ENCODE peak calls at places on chromosomes 4 and X, in eight cellular contexts. G is aorta; D is CD8-positive, alpha-beta memory T cell; N is GM23338; H is A673; X is kidney; V is lower lobe of right lung; I is psoas muscle. B is an unnamed sample.

GRCh38 chr4:71229477-71230257 is 109.2 kb upstream of the SLC4A4 start:
- DNase-seq in V (no peak), D (no peak), H (peak; percentile 49), N (peak; percentile 70), G (no peak), I (no peak), X (peak; percentile 46), B (no peak)

GRCh38 chr4:109414938-109415337 is 18.7 kb upstream of the SEC24B start:
- DNase-seq in G (no peak), H (no peak), I (no peak), V (no peak), D (no peak), N (peak; percentile 50), X (no peak), B (no peak)

GRCh38 chr4:119264743-119265142 is 52.2 kb downstream of the USP53 start:
- DNase-seq in D (no peak), G (no peak), V (no peak), X (no peak), H (no peak), N (no peak), I (no peak), B (no peak)

GRCh38 chrX:120250522-120251271 is at the start of gene ZBTB33:
- DNase-seq in G (peak; percentile 96), H (peak; percentile 96), X (peak; percentile 95), N (peak; percentile 94), D (peak; percentile 83), I (peak; percentile 89), V (peak; percentile 92), B (peak; percentile 91)

GRCh38 chrX:117376460-117376859 is 740.1 kb downstream of the KLHL13 start:
- DNase-seq in X (no peak), H (no peak), I (no peak), V (no peak), D (no peak), G (no peak), N (no peak), B (peak; percentile 8)

GRCh38 chr4:125707397-125707796 is 392.6 kb downstream of the FAT4 start:
- DNase-seq in N (no peak), X (no peak), D (no peak), V (no peak), G (no peak), I (no peak), H (no peak), B (no peak)

GRCh38 chr4:48832571-48832970 is 1.7 kb downstream of the OCIAD1 start:
- DNase-seq in I (no peak), V (no peak), H (no peak), D (no peak), X (no peak), N (no peak), G (no peak), B (no peak)

GRCh38 chr4:99324978-99325377 is 3.8 kb upstream of the ADH1B start:
- DNase-seq in G (peak; percentile 76), I (peak; percentile 61), H (no peak), N (peak; percentile 2), V (no peak), X (no peak), D (no peak), B (peak; percentile 24)

GRCh38 chrX:118594697-118595420 is 99.2 kb downstream of the DOCK11 start:
- DNase-seq in I (no peak), V (no peak), N (no peak), H (no peak), G (no peak), D (no peak), X (no peak), B (no peak)

GRCh38 chrX:10156199-10157031 is at the start of gene CLCN4:
- DNase-seq in D (no peak), I (peak; percentile 74), V (peak; percentile 81), N (peak; percentile 67), X (peak; percentile 89), G (peak; percentile 88), H (no peak), B (peak; percentile 67)

GRCh38 chr4:141391771-141392170 is 171.1 kb downstream of the ZNF330 start:
- DNase-seq in X (no peak), I (no peak), V (no peak), G (no peak), H (no peak), D (no peak), N (no peak), B (no peak)

GRCh38 chr4:151811403-151811802 is 50.6 kb upstream of the GATB start:
- DNase-seq in N (peak; percentile 54), G (no peak), I (no peak), D (no peak), X (no peak), V (no peak), H (peak; percentile 3), B (no peak)

GRCh38 chr4:27009539-27009938 is 148.9 kb downstream of the STIM2 start:
- DNase-seq in D (no peak), H (no peak), X (no peak), G (no peak), V (no peak), N (no peak), I (no peak), B (no peak)

GRCh38 chr4:152273343-152273742 is 262.5 kb downstream of the FBXW7 start:
- DNase-seq in V (no peak), G (no peak), D (no peak), N (no peak), H (no peak), I (no peak), X (no peak), B (no peak)

GRCh38 chr4:156615066-156615514 is 356.5 kb downstream of the PDGFC start:
- DNase-seq in G (no peak), N (no peak), H (no peak), I (no peak), V (no peak), D (no peak), X (no peak), B (no peak)

DNA sequence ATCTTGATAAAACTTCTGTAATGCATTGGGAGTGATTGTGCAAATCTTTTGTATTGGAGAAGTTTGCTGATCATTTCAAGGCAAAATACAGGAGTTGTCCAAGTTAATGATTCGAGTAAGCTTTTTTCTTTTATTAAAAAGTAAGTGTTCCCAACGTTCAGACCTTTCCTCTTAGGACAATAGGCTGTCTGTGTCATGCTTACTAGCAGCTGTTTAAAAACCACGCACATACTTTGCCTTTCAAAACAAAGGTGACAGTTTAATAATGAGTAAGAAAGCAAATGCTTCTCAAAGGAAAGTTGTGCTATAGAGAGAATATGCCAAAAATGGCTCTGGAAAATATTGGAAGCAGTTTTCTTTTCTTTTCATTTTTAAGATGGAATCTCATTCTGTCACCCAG is 11.2 kb downstream of the TRAPPC11 start:
- DNase-seq in D (no peak), N (no peak), X (no peak), I (no peak), G (no peak), V (no peak), H (no peak), B (no peak)
- H3K36me3 ChIP-seq in D (peaks cover 51% of the 10 kb centered on the region), N (peaks cover 34% of the 10 kb centered on the region), X (peaks cover 23% of the 10 kb centered on the region), I (peaks cover 97% of the 10 kb centered on the region), G (no peaks in the 10 kb centered on the region), V (peaks cover 94% of the 10 kb centered on the region), H (peaks cover 52% of the 10 kb centered on the region), B (no peaks in the 10 kb centered on the region)

DNA sequence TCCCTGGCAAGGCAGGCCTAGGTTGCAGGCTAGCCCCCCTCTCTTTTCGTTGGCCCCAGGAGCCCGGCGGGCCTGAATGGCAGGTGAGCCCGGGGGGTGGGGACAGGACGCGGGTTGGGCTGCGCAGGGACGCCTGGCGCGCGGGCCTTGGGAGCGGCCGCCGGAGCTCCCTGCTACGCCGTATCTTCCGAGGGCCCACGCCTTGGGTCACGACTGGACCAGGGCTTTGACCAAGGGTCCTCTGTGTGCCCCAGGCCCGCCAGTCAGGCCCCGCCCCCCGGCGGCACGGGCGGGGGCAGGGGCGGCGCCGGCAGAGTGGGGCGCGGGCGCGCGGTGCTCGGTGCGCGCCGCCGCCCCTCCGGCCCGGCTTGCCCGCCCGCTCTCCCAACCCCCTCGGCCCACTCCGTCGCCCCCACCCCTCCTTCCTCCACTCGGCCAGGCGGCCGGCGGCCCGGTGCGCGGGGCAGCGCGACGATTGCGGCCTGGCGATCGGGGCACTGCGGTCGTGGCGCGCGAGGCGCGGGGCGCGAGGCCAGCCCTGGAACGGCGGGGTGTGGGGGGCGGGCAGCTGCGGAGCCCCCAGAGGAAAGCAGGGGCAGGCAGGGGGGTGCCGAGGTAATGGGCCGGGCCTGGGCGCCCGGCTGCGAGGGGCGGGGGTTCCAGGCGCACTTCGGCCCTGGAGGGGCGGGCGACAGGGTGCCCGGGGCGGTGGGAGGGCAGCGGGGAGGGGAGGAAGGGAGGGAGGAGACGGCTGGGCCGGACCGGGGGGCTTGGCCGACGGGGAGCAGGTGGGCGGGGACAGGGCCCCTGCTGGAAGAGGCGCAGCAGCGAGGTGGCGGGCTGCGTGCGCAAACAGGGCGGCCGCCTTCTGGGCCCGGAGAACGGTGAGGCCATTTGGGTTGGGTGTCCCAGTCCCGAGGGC is at the start of gene PRRG3:
- DNase-seq in D (no peak), H (no peak), I (no peak), N (peak; percentile 48), X (no peak), G (no peak), V (no peak), B (no peak)
- H3K4me3 ChIP-seq in D (no peak within 1 kb of the TSS), H (no peak within 1 kb of the TSS), I (peak within 1 kb of the TSS; percentile 36), N (peak within 1 kb of the TSS; percentile 53), X (no peak within 1 kb of the TSS), G (no peak within 1 kb of the TSS), V (peak within 1 kb of the TSS; percentile 28), B (no peak within 1 kb of the TSS)

GRCh38 chr4:2863649-2864048 is 20.0 kb downstream of the ADD1 start:
- DNase-seq in G (no peak), V (no peak), X (no peak), I (no peak), N (no peak), D (no peak), H (no peak), B (no peak)

GRCh38 chr4:2866891-2867290 is 23.2 kb downstream of the ADD1 start:
- DNase-seq in N (no peak), V (no peak), D (no peak), I (no peak), G (no peak), X (no peak), H (no peak), B (no peak)

GRCh38 chr4:2866160-2866861 is 22.7 kb downstream of the ADD1 start:
- DNase-seq in V (no peak), N (no peak), G (no peak), I (no peak), H (no peak), D (no peak), X (no peak), B (no peak)

GRCh38 chr4:2867758-2868491 is 24.3 kb downstream of the ADD1 start:
- DNase-seq in D (no peak), V (no peak), G (no peak), H (peak; percentile 80), N (peak; percentile 67), X (no peak), I (no peak), B (peak; percentile 39)

DNA sequence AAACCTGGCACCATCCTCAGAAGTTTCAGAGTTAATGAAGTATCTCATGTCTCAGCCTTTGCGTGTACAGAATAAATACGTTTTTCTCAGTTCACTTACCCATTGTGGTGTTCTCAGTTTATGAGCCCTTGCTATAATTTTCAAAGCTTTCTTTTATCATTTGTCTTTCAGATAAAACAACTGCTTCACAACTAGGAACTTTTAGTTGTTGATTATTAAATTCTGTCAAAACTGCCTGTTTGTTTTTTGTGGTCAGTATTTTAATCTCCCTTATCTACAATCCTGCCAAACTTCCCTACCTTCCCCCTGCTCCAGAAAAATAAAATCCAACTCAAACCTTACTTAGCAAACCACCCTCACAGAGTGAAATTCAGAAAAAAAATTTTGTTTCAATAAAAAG is 21.7 kb downstream of the ADD1 start:
- DNase-seq in G (no peak), H (no peak), I (no peak), V (no peak), X (no peak), N (no peak), D (no peak), B (no peak)
- H3K4me1 ChIP-seq in G (peaks cover 28% of the 10 kb centered on the region), H (peaks cover 87% of the 10 kb centered on the region), I (peaks cover 99% of the 10 kb centered on the region), V (peaks cover 100% of the 10 kb centered on the region), X (peaks cover 57% of the 10 kb centered on the region), N (peaks cover 77% of the 10 kb centered on the region), D (peaks cover 48% of the 10 kb centered on the region), B (peaks cover 84% of the 10 kb centered on the region)

GRCh38 chr4:88709989-88710388 is 12.4 kb upstream of the NAP1L5 start:
- DNase-seq in G (no peak), X (no peak), D (no peak), N (no peak), H (no peak), I (no peak), V (no peak), B (no peak)
- H3K36me3 ChIP-seq in G (peaks cover 4% of the 10 kb centered on the region), X (peaks cover 4% of the 10 kb centered on the region), D (peaks cover 16% of the 10 kb centered on the region), N (no peaks in the 10 kb centered on the region), H (no peaks in the 10 kb centered on the region), I (peaks cover 31% of the 10 kb centered on the region), V (peaks cover 56% of the 10 kb centered on the region), B (no peaks in the 10 kb centered on the region)

B was measured in pancreas.